ENCODE peak calls at places on chromosome 16, in four cellular contexts. One of them, this sample, is unnamed.

GRCh38 chr16:88499836-88500251 is 46.8 kb downstream of the ZFPM1 start:
- DNase-seq in aorta: no peak
- DNase-seq in thyroid gland: no peak
- DNase-seq in stomach: peak
- DNase-seq in this sample: no peak

GRCh38 chr16:15825750-15826305 is 31.0 kb downstream of the MYH11 start:
- DNase-seq in aorta: no peak
- DNase-seq in thyroid gland: no peak
- DNase-seq in stomach: no peak
- DNase-seq in this sample: no peak

GRCh38 chr16:165539-166374 is at the start of gene HBM:
- DNase-seq in aorta: no peak
- DNase-seq in thyroid gland: no peak
- DNase-seq in stomach: no peak
- DNase-seq in this sample: peak

GRCh38 chr16:57606847-57607501 is 21.5 kb upstream of the ADGRG1 start:
- DNase-seq in aorta: no peak
- DNase-seq in thyroid gland: no peak
- DNase-seq in stomach: peak
- DNase-seq in this sample: peak

GRCh38 chr16:25689137-25689836 is 2.5 kb upstream of the HS3ST4 start:
- DNase-seq in aorta: no peak
- DNase-seq in thyroid gland: no peak
- DNase-seq in stomach: no peak
- DNase-seq in this sample: no peak

GRCh38 chr16:9012848-9013507 is 49.3 kb upstream of the USP7 start:
- DNase-seq in aorta: no peak
- DNase-seq in thyroid gland: no peak
- DNase-seq in stomach: no peak
- DNase-seq in this sample: peak

GRCh38 chr16:54438469-54438868 is 151.9 kb upstream of the IRX3 start:
- DNase-seq in aorta: no peak
- DNase-seq in thyroid gland: no peak
- DNase-seq in stomach: no peak
- DNase-seq in this sample: no peak

GRCh38 chr16:49832177-49832576 is 23.7 kb downstream of the ZNF423 start:
- DNase-seq in aorta: peak
- DNase-seq in thyroid gland: no peak
- DNase-seq in stomach: no peak
- DNase-seq in this sample: peak

GRCh38 chr16:71351558-71351901 is 7.0 kb upstream of the CALB2 start:
- DNase-seq in aorta: no peak
- DNase-seq in thyroid gland: no peak
- DNase-seq in stomach: no peak
- DNase-seq in this sample: no peak

GRCh38 chr16:80197790-80198201 is 343.0 kb upstream of the DYNLRB2 start:
- DNase-seq in aorta: no peak
- DNase-seq in thyroid gland: no peak
- DNase-seq in stomach: no peak
- DNase-seq in this sample: peak

GRCh38 chr16:86033016-86033474 is 134.1 kb downstream of the IRF8 start:
- DNase-seq in aorta: no peak
- DNase-seq in thyroid gland: peak
- DNase-seq in stomach: no peak
- DNase-seq in this sample: no peak

GRCh38 chr16:57801098-57801855 is 1.0 kb downstream of the KIFC3 start:
- DNase-seq in aorta: no peak
- DNase-seq in thyroid gland: no peak
- DNase-seq in stomach: no peak
- DNase-seq in this sample: peak

GRCh38 chr16:75038036-75038959 is 39.5 kb downstream of the ZNRF1 start:
- DNase-seq in aorta: no peak
- DNase-seq in thyroid gland: no peak
- DNase-seq in stomach: no peak
- DNase-seq in this sample: peak

GRCh38 chr16:79278506-79278905 is 322.0 kb downstream of the MAF start:
- DNase-seq in aorta: no peak
- DNase-seq in thyroid gland: peak
- DNase-seq in stomach: no peak
- DNase-seq in this sample: no peak

GRCh38 chr16:15836965-15837611 is 19.7 kb downstream of the MYH11 start:
- DNase-seq in aorta: no peak
- DNase-seq in thyroid gland: no peak
- DNase-seq in stomach: no peak
- DNase-seq in this sample: no peak

GRCh38 chr16:58451945-58452401 is 48.0 kb upstream of the NDRG4 start:
- DNase-seq in aorta: no peak
- DNase-seq in thyroid gland: no peak
- DNase-seq in stomach: no peak
- DNase-seq in this sample: no peak

GRCh38 chr16:89185062-89185751 is 13.7 kb downstream of the CDH15 start:
- DNase-seq in aorta: no peak
- DNase-seq in thyroid gland: no peak
- DNase-seq in stomach: no peak
- DNase-seq in this sample: no peak

GRCh38 chr16:66382966-66383299 is 16.4 kb downstream of the CDH5 start:
- DNase-seq in aorta: no peak
- DNase-seq in thyroid gland: no peak
- DNase-seq in stomach: no peak
- DNase-seq in this sample: no peak
- H3K4me3 ChIP-seq in aorta: no peak
- H3K4me3 ChIP-seq in thyroid gland: no peak
- H3K4me3 ChIP-seq in stomach: no peak
- H3K4me3 ChIP-seq in this sample: no peak

GRCh38 chr16:35686595-35686994 is 2227.2 kb downstream of the TP53TG3F start:
- DNase-seq in aorta: no peak
- DNase-seq in thyroid gland: no peak
- DNase-seq in stomach: no peak
- DNase-seq in this sample: no peak
- H3K4me3 ChIP-seq in aorta: no peak
- H3K4me3 ChIP-seq in thyroid gland: no peak
- H3K4me3 ChIP-seq in stomach: no peak
- H3K4me3 ChIP-seq in this sample: no peak

GRCh38 chr16:84569382-84569987 is 48.4 kb downstream of the COTL1 start:
- DNase-seq in aorta: peak
- DNase-seq in thyroid gland: no peak
- DNase-seq in stomach: peak
- DNase-seq in this sample: no peak
- H3K4me3 ChIP-seq in aorta: no peak
- H3K4me3 ChIP-seq in thyroid gland: no peak
- H3K4me3 ChIP-seq in stomach: no peak
- H3K4me3 ChIP-seq in this sample: no peak

GRCh38 chr16:68491576-68491950 is 43.3 kb upstream of the SMPD3 start:
- DNase-seq in aorta: no peak
- DNase-seq in thyroid gland: no peak
- DNase-seq in stomach: no peak
- DNase-seq in this sample: no peak

GRCh38 chr16:68492151-68492500 is 43.8 kb upstream of the SMPD3 start:
- DNase-seq in aorta: no peak
- DNase-seq in thyroid gland: peak
- DNase-seq in stomach: no peak
- DNase-seq in this sample: no peak

GRCh38 chr16:68492501-68493411 is 44.4 kb upstream of the SMPD3 start:
- DNase-seq in aorta: no peak
- DNase-seq in thyroid gland: no peak
- DNase-seq in stomach: peak
- DNase-seq in this sample: no peak

GRCh38 chr16:68490829-68491575 is 42.7 kb upstream of the SMPD3 start:
- DNase-seq in aorta: no peak
- DNase-seq in thyroid gland: peak
- DNase-seq in stomach: peak
- DNase-seq in this sample: no peak

GRCh38 chr16:68493412-68494070 is 45.2 kb upstream of the SMPD3 start:
- DNase-seq in aorta: no peak
- DNase-seq in thyroid gland: no peak
- DNase-seq in stomach: no peak
- DNase-seq in this sample: no peak
- H3K4me3 ChIP-seq in aorta: no peak
- H3K4me3 ChIP-seq in thyroid gland: no peak
- H3K4me3 ChIP-seq in stomach: no peak
- H3K4me3 ChIP-seq in this sample: no peak

GRCh38 chr16:5870886-5871715 is 773.5 kb upstream of the EEF2KMT start:
- DNase-seq in aorta: no peak
- DNase-seq in thyroid gland: no peak
- DNase-seq in stomach: no peak
- DNase-seq in this sample: no peak
- H3K4me3 ChIP-seq in aorta: no peak
- H3K4me3 ChIP-seq in thyroid gland: no peak
- H3K4me3 ChIP-seq in stomach: no peak
- H3K4me3 ChIP-seq in this sample: no peak

DNA sequence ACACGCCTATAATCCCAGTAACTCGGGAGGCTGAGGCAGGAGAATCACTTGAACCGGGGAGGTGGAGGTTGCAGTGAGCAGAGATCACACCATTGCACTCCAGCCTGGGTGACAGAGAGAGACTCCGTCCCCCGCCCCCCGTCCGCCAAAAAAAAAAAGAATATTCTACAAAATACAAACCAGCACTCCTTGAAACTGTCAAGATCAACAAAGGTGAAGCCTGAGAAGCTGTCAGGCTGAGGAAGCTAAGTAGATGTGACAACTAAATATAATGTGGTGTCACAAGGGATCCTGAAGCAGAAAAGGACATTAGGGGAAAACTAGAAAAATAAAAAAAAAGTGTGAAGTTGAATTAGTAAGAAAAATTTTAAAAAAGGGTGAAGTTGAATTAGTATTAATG is 6.2 kb downstream of the CD2BP2 start:
- DNase-seq in aorta: no peak
- DNase-seq in thyroid gland: no peak
- DNase-seq in stomach: no peak
- DNase-seq in this sample: no peak
- H3K4me3 ChIP-seq in aorta: no peak
- H3K4me3 ChIP-seq in thyroid gland: no peak
- H3K4me3 ChIP-seq in stomach: no peak
- H3K4me3 ChIP-seq in this sample: no peak

DNA sequence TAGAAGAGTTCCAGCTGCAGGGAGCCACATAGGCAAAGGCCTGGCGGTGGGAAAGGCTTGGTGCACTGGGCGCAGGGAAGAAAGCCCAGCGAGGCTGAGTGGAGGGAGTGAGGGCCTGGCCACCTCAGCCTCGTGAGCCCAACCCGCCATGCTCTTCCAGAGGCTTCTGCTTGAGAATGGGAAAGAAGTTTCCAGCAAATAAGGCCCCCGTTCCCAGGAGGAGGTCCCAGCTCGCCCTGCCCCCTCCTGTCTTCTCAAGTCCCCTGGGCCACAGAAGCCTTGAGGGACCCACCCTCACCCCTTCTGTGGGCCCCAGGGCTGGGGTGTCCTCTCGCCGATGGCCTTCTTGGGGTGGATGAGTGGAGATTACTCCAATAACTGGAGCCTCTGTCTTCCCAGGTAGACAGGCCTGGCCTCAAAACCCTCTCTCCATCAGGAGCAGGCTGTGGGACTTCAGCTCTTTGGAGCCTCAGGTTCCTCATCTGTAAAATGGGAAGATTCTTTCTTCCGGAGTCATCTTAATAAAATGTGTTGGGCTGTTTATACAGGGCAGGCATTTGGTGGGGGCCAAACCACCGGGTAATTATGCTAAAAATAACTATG is 933 bp upstream of the SNN start:
- DNase-seq in aorta: no peak
- DNase-seq in thyroid gland: no peak
- DNase-seq in stomach: no peak
- DNase-seq in this sample: no peak
- H3K4me3 ChIP-seq in aorta: no peak
- H3K4me3 ChIP-seq in thyroid gland: no peak
- H3K4me3 ChIP-seq in stomach: no peak
- H3K4me3 ChIP-seq in this sample: no peak

DNA sequence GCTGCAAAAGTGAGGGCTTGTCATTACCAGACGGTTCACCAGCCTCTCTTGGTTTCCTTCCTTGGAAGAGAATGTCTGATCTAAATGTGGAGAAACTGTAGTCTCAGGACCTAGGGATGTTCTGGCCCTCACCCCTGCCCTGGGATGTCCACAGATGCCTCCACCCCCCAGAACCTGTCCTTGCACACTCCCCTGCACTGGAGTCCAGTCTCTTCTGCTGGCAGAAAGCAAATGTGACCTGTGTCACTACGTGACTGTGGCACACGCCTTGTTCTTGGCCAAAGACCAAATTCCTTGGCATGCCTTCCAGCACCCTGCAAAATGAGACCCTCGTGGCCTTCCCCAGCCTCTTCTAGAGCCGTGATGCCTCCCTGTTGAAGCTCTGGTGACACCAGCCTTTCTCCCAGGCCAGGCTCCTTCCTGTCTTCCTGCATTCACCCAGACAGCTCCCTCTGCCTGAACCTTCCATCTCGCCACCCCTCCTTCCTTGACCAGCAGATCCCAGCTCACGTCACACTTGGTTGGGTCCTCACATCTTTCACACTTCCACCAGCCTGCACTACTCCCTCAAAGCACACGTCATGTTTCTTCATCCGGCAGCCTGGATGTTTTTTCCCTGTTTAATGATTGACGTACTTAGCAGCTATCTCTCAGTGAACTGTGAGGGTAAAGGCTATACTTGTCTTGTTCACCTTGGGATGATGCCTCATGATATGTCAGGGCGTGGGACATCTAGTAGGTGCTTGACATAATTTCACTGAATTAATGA is 4.3 kb downstream of the ZNF768 start:
- DNase-seq in aorta: no peak
- DNase-seq in thyroid gland: no peak
- DNase-seq in stomach: no peak
- DNase-seq in this sample: peak
- H3K4me3 ChIP-seq in aorta: no peak
- H3K4me3 ChIP-seq in thyroid gland: no peak
- H3K4me3 ChIP-seq in stomach: no peak
- H3K4me3 ChIP-seq in this sample: no peak